ENCODE peak calls at places on chromosomes 12 and 14, in five cellular contexts. One of them, this sample, is unnamed. For H3K4me1, the result is how much of the 10 kb centered on the place peaks cover.

GRCh38 chr12:107631715-107632114 is 53.9 kb upstream of the PWP1 start:
- DNase-seq in left ventricle myocardium inferior: no peak
- DNase-seq in lower lobe of right lung: no peak
- DNase-seq in HAP-1: no peak
- DNase-seq in lung: no peak
- DNase-seq in this sample: no peak

GRCh38 chr14:104683653-104684448 is 5.6 kb upstream of the INF2 start:
- DNase-seq in left ventricle myocardium inferior: no peak
- DNase-seq in lower lobe of right lung: peak
- DNase-seq in HAP-1: no peak
- DNase-seq in lung: no peak
- DNase-seq in this sample: no peak

GRCh38 chr12:99911076-99911475 is 73.7 kb downstream of the ANKS1B start:
- DNase-seq in left ventricle myocardium inferior: no peak
- DNase-seq in lower lobe of right lung: no peak
- DNase-seq in HAP-1: no peak
- DNase-seq in lung: peak
- DNase-seq in this sample: peak

GRCh38 chr12:12717586-12718381 is 616 bp downstream of the CDKN1B start:
- DNase-seq in left ventricle myocardium inferior: peak
- DNase-seq in lower lobe of right lung: peak
- DNase-seq in HAP-1: no peak
- DNase-seq in lung: no peak
- DNase-seq in this sample: peak

GRCh38 chr12:90589966-90590365 is 365.0 kb downstream of the CCER1 start:
- DNase-seq in left ventricle myocardium inferior: no peak
- DNase-seq in lower lobe of right lung: no peak
- DNase-seq in HAP-1: no peak
- DNase-seq in lung: no peak
- DNase-seq in this sample: no peak

GRCh38 chr12:109736552-109737108 is 23.0 kb downstream of the FAM222A start:
- DNase-seq in left ventricle myocardium inferior: peak
- DNase-seq in lower lobe of right lung: peak
- DNase-seq in HAP-1: peak
- DNase-seq in lung: no peak
- DNase-seq in this sample: no peak

GRCh38 chr14:65792208-65792905 is 379.8 kb downstream of the FUT8 start:
- DNase-seq in left ventricle myocardium inferior: no peak
- DNase-seq in lower lobe of right lung: no peak
- DNase-seq in HAP-1: no peak
- DNase-seq in lung: no peak
- DNase-seq in this sample: no peak

GRCh38 chr12:132178801-132179401 is 34.6 kb downstream of the NOC4L start:
- DNase-seq in left ventricle myocardium inferior: no peak
- DNase-seq in lower lobe of right lung: no peak
- DNase-seq in HAP-1: no peak
- DNase-seq in lung: no peak
- DNase-seq in this sample: no peak

GRCh38 chr14:68886109-68886434 is 93.0 kb downstream of the ACTN1 start:
- DNase-seq in left ventricle myocardium inferior: no peak
- DNase-seq in lower lobe of right lung: no peak
- DNase-seq in HAP-1: no peak
- DNase-seq in lung: no peak
- DNase-seq in this sample: no peak

GRCh38 chr14:63174760-63175191 is 29.5 kb upstream of the RHOJ start:
- DNase-seq in left ventricle myocardium inferior: no peak
- DNase-seq in lower lobe of right lung: no peak
- DNase-seq in HAP-1: peak
- DNase-seq in lung: no peak
- DNase-seq in this sample: no peak

GRCh38 chr12:25051583-25052190 is 102.8 kb upstream of the BCAT1 start:
- DNase-seq in left ventricle myocardium inferior: no peak
- DNase-seq in lower lobe of right lung: peak
- DNase-seq in HAP-1: no peak
- DNase-seq in lung: no peak
- DNase-seq in this sample: no peak

GRCh38 chr14:32417956-32418552 is 89.0 kb downstream of the AKAP6 start:
- DNase-seq in left ventricle myocardium inferior: peak
- DNase-seq in lower lobe of right lung: no peak
- DNase-seq in HAP-1: peak
- DNase-seq in lung: peak
- DNase-seq in this sample: peak

GRCh38 chr12:132812631-132813305 is 15.9 kb downstream of the GOLGA3 start:
- DNase-seq in left ventricle myocardium inferior: no peak
- DNase-seq in lower lobe of right lung: no peak
- DNase-seq in HAP-1: no peak
- DNase-seq in lung: no peak
- DNase-seq in this sample: no peak

GRCh38 chr12:15580431-15580830 is 208.8 kb downstream of the EPS8 start:
- DNase-seq in left ventricle myocardium inferior: no peak
- DNase-seq in lower lobe of right lung: no peak
- DNase-seq in HAP-1: no peak
- DNase-seq in lung: no peak
- DNase-seq in this sample: peak

GRCh38 chr12:131827961-131828534 is at the start of gene MMP17:
- DNase-seq in left ventricle myocardium inferior: peak
- DNase-seq in lower lobe of right lung: no peak
- DNase-seq in HAP-1: peak
- DNase-seq in lung: no peak
- DNase-seq in this sample: no peak

GRCh38 chr14:58565834-58566233 is 71.9 kb upstream of the DACT1 start:
- DNase-seq in left ventricle myocardium inferior: no peak
- DNase-seq in lower lobe of right lung: no peak
- DNase-seq in HAP-1: no peak
- DNase-seq in lung: no peak
- DNase-seq in this sample: no peak

GRCh38 chr14:73494593-73494992 is 3.9 kb downstream of the RIOX1 start:
- DNase-seq in left ventricle myocardium inferior: no peak
- DNase-seq in lower lobe of right lung: no peak
- DNase-seq in HAP-1: no peak
- DNase-seq in lung: no peak
- DNase-seq in this sample: no peak

GRCh38 chr14:68512088-68512487 is 280.8 kb downstream of the ZFP36L1 start:
- DNase-seq in left ventricle myocardium inferior: peak
- DNase-seq in lower lobe of right lung: no peak
- DNase-seq in HAP-1: no peak
- DNase-seq in lung: no peak
- DNase-seq in this sample: no peak

GRCh38 chr12:4274960-4275868 is 1.7 kb downstream of the CCND2 start:
- DNase-seq in left ventricle myocardium inferior: no peak
- DNase-seq in lower lobe of right lung: no peak
- DNase-seq in HAP-1: no peak
- DNase-seq in lung: no peak
- DNase-seq in this sample: peak

GRCh38 chr12:98698603-98699463 is 53.7 kb downstream of the APAF1 start:
- DNase-seq in left ventricle myocardium inferior: peak
- DNase-seq in lower lobe of right lung: no peak
- DNase-seq in HAP-1: peak
- DNase-seq in lung: peak
- DNase-seq in this sample: peak

GRCh38 chr14:102849522-102850379 is 72.5 kb downstream of the TRAF3 start:
- DNase-seq in left ventricle myocardium inferior: no peak
- DNase-seq in lower lobe of right lung: no peak
- DNase-seq in HAP-1: no peak
- DNase-seq in lung: no peak
- DNase-seq in this sample: peak

GRCh38 chr14:70993931-70994330 is 86.7 kb downstream of the PCNX1 start:
- DNase-seq in left ventricle myocardium inferior: no peak
- DNase-seq in lower lobe of right lung: no peak
- DNase-seq in HAP-1: no peak
- DNase-seq in lung: no peak
- DNase-seq in this sample: no peak

GRCh38 chr12:110135806-110136205 is 11.6 kb downstream of the IFT81 start:
- DNase-seq in left ventricle myocardium inferior: no peak
- DNase-seq in lower lobe of right lung: no peak
- DNase-seq in HAP-1: peak
- DNase-seq in lung: no peak
- DNase-seq in this sample: no peak

GRCh38 chr12:52739963-52740362 is 36.6 kb upstream of the KRT77 start:
- DNase-seq in left ventricle myocardium inferior: no peak
- DNase-seq in lower lobe of right lung: no peak
- DNase-seq in HAP-1: no peak
- DNase-seq in lung: no peak
- DNase-seq in this sample: no peak

GRCh38 chr12:89756100-89756637 is 47.5 kb upstream of the ATP2B1 start:
- DNase-seq in left ventricle myocardium inferior: no peak
- DNase-seq in lower lobe of right lung: peak
- DNase-seq in HAP-1: no peak
- DNase-seq in lung: no peak
- DNase-seq in this sample: no peak

GRCh38 chr14:92646952-92647461 is 101.4 kb downstream of the LGMN start:
- DNase-seq in left ventricle myocardium inferior: no peak
- DNase-seq in lower lobe of right lung: no peak
- DNase-seq in HAP-1: no peak
- DNase-seq in lung: no peak
- DNase-seq in this sample: no peak

GRCh38 chr14:73059326-73059725 is 992 bp downstream of the RBM25 start:
- DNase-seq in left ventricle myocardium inferior: no peak
- DNase-seq in lower lobe of right lung: no peak
- DNase-seq in HAP-1: no peak
- DNase-seq in lung: no peak
- DNase-seq in this sample: no peak

GRCh38 chr12:501722-502447 is 42.1 kb downstream of the B4GALNT3 start:
- DNase-seq in left ventricle myocardium inferior: no peak
- DNase-seq in lower lobe of right lung: no peak
- DNase-seq in HAP-1: no peak
- DNase-seq in lung: no peak
- DNase-seq in this sample: no peak

GRCh38 chr12:52614381-52615207 is 3.8 kb downstream of the KRT73 start:
- DNase-seq in left ventricle myocardium inferior: no peak
- DNase-seq in lower lobe of right lung: no peak
- DNase-seq in HAP-1: no peak
- DNase-seq in lung: peak
- DNase-seq in this sample: peak

GRCh38 chr12:16607895-16608294 is 1.9 kb upstream of the LMO3 start:
- DNase-seq in left ventricle myocardium inferior: no peak
- DNase-seq in lower lobe of right lung: peak
- DNase-seq in HAP-1: no peak
- DNase-seq in lung: no peak
- DNase-seq in this sample: no peak

GRCh38 chr12:131196220-131196619 is 242.5 kb downstream of the ADGRD1 start:
- DNase-seq in left ventricle myocardium inferior: no peak
- DNase-seq in lower lobe of right lung: no peak
- DNase-seq in HAP-1: no peak
- DNase-seq in lung: no peak
- DNase-seq in this sample: no peak

GRCh38 chr14:48584031-48584430 is 908.6 kb upstream of the MDGA2 start:
- DNase-seq in left ventricle myocardium inferior: no peak
- DNase-seq in lower lobe of right lung: no peak
- DNase-seq in HAP-1: no peak
- DNase-seq in lung: no peak
- DNase-seq in this sample: no peak

GRCh38 chr12:60035835-60036234 is 440.0 kb downstream of the SLC16A7 start:
- DNase-seq in left ventricle myocardium inferior: no peak
- DNase-seq in lower lobe of right lung: no peak
- DNase-seq in HAP-1: no peak
- DNase-seq in lung: no peak
- DNase-seq in this sample: no peak

DNA sequence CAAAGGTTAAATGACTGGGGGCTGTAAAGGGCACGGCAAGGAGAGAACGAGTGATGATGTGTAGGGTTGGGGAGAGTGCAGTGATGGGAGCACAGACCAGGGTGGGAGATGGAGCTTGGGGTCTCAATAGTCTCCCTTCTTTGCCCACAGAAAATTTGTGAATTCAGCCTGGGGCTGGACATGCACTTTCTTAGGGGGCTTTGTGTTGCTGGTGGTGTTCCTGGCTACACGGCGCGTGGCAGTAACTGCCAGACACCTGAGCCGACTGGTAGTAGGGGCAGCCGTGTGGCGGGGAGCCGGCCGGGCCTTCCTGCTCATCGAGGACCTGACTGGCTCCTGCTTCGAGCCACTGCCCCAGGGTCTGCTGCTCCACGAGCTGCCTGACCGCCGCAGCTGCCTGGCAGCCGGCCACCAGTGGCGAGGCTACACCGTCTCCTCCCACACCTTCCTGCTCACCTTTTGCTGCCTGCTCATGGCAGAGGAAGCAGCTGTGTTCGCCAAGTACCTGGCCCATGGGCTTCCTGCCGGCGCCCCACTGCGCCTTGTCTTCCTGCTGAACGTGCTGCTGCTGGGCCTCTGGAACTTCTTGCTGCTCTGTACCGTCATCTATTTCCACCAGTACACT is 1.7 kb downstream of the FITM1 start:
- DNase-seq in left ventricle myocardium inferior: no peak
- DNase-seq in lower lobe of right lung: no peak
- DNase-seq in HAP-1: no peak
- DNase-seq in lung: no peak
- DNase-seq in this sample: no peak
- H3K4me1 ChIP-seq in left ventricle myocardium inferior: under half
- H3K4me1 ChIP-seq in lower lobe of right lung: under half
- H3K4me1 ChIP-seq in HAP-1: under half
- H3K4me1 ChIP-seq in lung: under half
- H3K4me1 ChIP-seq in this sample: under half

GRCh38 chr14:89340200-89340667 is 76.8 kb downstream of the FOXN3 start:
- DNase-seq in left ventricle myocardium inferior: no peak
- DNase-seq in lower lobe of right lung: no peak
- DNase-seq in HAP-1: no peak
- DNase-seq in lung: no peak
- DNase-seq in this sample: no peak
- H3K4me1 ChIP-seq in left ventricle myocardium inferior: half or more
- H3K4me1 ChIP-seq in lower lobe of right lung: under half
- H3K4me1 ChIP-seq in HAP-1: under half
- H3K4me1 ChIP-seq in lung: under half
- H3K4me1 ChIP-seq in this sample: under half

GRCh38 chr14:61399365-61399764 is 78.0 kb downstream of the PRKCH start:
- DNase-seq in left ventricle myocardium inferior: no peak
- DNase-seq in lower lobe of right lung: no peak
- DNase-seq in HAP-1: no peak
- DNase-seq in lung: no peak
- DNase-seq in this sample: no peak
- H3K4me1 ChIP-seq in left ventricle myocardium inferior: under half
- H3K4me1 ChIP-seq in lower lobe of right lung: under half
- H3K4me1 ChIP-seq in HAP-1: under half
- H3K4me1 ChIP-seq in lung: under half
- H3K4me1 ChIP-seq in this sample: under half

DNA sequence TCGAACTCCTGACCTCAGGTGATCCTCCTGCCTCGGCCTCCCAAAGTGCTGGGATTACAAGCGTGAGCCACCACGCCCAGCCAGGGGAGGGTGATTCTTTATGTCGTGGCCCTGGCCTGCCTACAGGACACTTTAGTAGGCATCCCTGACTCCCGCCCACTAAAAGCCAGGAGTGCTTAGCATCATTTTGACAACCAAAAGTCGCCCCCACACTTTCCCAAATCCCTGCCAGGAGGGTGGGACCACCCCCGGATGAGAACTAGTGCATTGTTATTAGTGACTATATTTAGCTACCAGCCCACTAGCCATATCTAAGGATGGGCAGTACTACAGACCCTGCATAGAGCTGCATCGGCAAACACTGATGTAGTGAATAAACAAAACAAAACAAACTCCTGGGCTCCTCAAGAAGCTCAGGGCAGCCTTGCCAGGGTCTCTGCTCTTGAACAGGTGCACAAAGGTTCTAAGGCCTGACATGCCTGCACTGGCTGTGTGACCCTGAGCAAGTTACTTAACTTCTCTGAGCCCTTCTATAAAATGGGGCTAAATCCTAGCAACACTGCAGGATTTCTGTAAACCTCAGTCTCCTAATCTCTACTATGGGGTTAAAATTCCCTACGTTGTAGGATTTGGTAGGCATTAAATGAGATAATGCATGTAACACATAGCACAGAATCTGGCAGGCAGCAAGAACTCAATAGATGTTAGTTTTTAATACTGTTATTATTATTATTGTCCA is 2.2 kb downstream of the CAMKK2 start:
- DNase-seq in left ventricle myocardium inferior: no peak
- DNase-seq in lower lobe of right lung: no peak
- DNase-seq in HAP-1: no peak
- DNase-seq in lung: no peak
- DNase-seq in this sample: no peak
- H3K4me1 ChIP-seq in left ventricle myocardium inferior: half or more
- H3K4me1 ChIP-seq in lower lobe of right lung: under half
- H3K4me1 ChIP-seq in HAP-1: under half
- H3K4me1 ChIP-seq in lung: under half
- H3K4me1 ChIP-seq in this sample: under half